ENCODE peak calls at places on chromosomes 6 and 20, in six cellular contexts. P is lower lobe of right lung, R is thyroid gland, Y is A549, O is ovary, W is fibroblast of mammary gland. X is an unnamed sample.

GRCh38 chr6:158488065-158488464 is 71.8 kb upstream of the TMEM181 start:
- DNase-seq in P (no peak), R (no peak), Y (peak), O (no peak), W (peak), X (peak)

GRCh38 chr6:3697609-3698008 is 53.9 kb downstream of the PXDC1 start:
- DNase-seq in P (no peak), R (no peak), Y (no peak), O (no peak), W (peak), X (peak)

GRCh38 chr6:21109421-21110178 is 484.0 kb upstream of the SOX4 start:
- DNase-seq in P (no peak), R (no peak), Y (peak), O (no peak), W (peak), X (peak)

GRCh38 chr6:143746202-143747119 is 68.7 kb downstream of the PHACTR2 start:
- DNase-seq in P (no peak), R (peak), Y (no peak), O (peak), W (no peak), X (no peak)

GRCh38 chr6:81362246-81362645 is 390.2 kb downstream of the TENT5A start:
- DNase-seq in P (no peak), R (no peak), Y (no peak), O (no peak), W (peak), X (peak)

GRCh38 chr20:32822189-32822588 is 2.4 kb downstream of the MAPRE1 start:
- DNase-seq in P (no peak), R (no peak), Y (no peak), O (no peak), W (no peak), X (no peak)

GRCh38 chr6:64990652-64991304 is 716.2 kb downstream of the EYS start:
- DNase-seq in P (no peak), R (no peak), Y (no peak), O (no peak), W (no peak), X (no peak)

GRCh38 chr6:139895205-139895793 is 520.9 kb upstream of the CITED2 start:
- DNase-seq in P (no peak), R (no peak), Y (no peak), O (no peak), W (no peak), X (peak)

GRCh38 chr20:18496740-18497592 is at the start of gene RBBP9:
- DNase-seq in P (peak), R (peak), Y (peak), O (peak), W (peak), X (peak)

GRCh38 chr20:17625246-17626051 is 55.6 kb downstream of the DSTN start:
- DNase-seq in P (peak), R (no peak), Y (no peak), O (no peak), W (no peak), X (no peak)

GRCh38 chr20:41183831-41184230 is 46.5 kb downstream of the PLCG1 start:
- DNase-seq in P (no peak), R (no peak), Y (no peak), O (no peak), W (no peak), X (no peak)

GRCh38 chr20:310645-311044 is 13.3 kb downstream of the ZCCHC3 start:
- DNase-seq in P (no peak), R (no peak), Y (no peak), O (no peak), W (no peak), X (no peak)

GRCh38 chr20:313402-313801 is 11.9 kb upstream of the SOX12 start:
- DNase-seq in P (no peak), R (no peak), Y (no peak), O (no peak), W (no peak), X (no peak)

GRCh38 chr20:309841-310644 is 12.7 kb downstream of the ZCCHC3 start:
- DNase-seq in P (peak), R (peak), Y (peak), O (peak), W (peak), X (no peak)

GRCh38 chr20:312067-312466 is 13.3 kb upstream of the SOX12 start:
- DNase-seq in P (no peak), R (no peak), Y (no peak), O (no peak), W (no peak), X (peak)

DNA sequence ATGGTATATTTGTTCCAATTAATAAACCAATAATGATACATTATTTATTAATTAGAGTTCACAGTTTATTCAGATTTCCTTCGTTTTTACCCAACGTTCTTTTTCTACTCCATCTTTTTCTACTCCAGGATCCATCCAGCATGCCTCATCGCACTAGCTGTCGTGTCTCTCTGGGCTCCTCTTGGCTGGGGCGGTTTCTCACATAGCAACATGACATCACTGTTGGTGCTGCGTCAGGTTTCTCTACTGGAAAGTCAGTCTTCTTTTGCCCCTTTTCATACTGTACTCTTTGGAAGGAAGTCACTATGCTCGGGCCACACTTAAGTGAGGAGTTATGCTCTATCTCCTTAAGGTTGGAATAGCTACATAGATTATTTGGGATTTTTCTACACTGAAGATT is 13.7 kb upstream of the SOX12 start:
- DNase-seq in P (no peak), R (no peak), Y (no peak), O (no peak), W (peak), X (no peak)
- TF ChIP-seq CTCF in P (no peak), R (no peak), Y (no peak), O (no peak), W (no peak), X (no peak)

GRCh38 chr6:38174315-38174714 is 354.8 kb downstream of the ZFAND3 start:
- DNase-seq in P (no peak), R (no peak), Y (no peak), O (no peak), W (no peak), X (no peak)
- TF ChIP-seq CTCF in P (no peak), R (no peak), Y (no peak), O (no peak), W (no peak), X (no peak)

DNA sequence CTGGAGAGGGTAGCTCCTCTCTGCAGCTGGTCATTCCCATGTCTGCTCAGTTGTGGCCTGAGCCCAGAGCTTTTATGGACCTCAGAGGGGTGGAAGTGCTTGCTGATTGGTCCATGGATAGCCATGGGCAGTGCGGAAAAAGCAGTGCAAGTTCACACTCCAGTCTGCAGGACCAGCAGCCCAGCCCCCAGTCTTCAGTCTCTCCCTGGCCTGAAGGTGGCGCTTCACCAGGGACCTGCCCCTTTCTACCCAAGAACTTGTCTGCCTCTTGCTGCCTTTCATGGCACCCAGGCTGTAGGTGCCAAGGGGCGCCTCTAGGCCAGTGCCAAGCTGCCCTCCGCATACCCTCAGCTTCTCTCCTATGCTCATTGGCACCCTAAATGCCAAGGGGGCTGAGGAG is 91.0 kb downstream of the TBXT start:
- DNase-seq in P (no peak), R (no peak), Y (peak), O (no peak), W (no peak), X (no peak)
- TF ChIP-seq CTCF in P (no peak), R (no peak), Y (no peak), O (no peak), W (no peak), X (no peak)

GRCh38 chr6:680666-681374 is 12.1 kb downstream of the EXOC2 start:
- DNase-seq in P (no peak), R (no peak), Y (no peak), O (no peak), W (no peak), X (peak)

GRCh38 chr6:684831-685636 is 7.9 kb downstream of the EXOC2 start:
- DNase-seq in P (no peak), R (no peak), Y (no peak), O (no peak), W (peak), X (peak)

GRCh38 chr6:689223-689622 is 3.7 kb downstream of the EXOC2 start:
- DNase-seq in P (no peak), R (no peak), Y (no peak), O (no peak), W (no peak), X (no peak)

GRCh38 chr6:683742-684440 is 9.0 kb downstream of the EXOC2 start:
- DNase-seq in P (no peak), R (no peak), Y (no peak), O (peak), W (peak), X (no peak)

DNA sequence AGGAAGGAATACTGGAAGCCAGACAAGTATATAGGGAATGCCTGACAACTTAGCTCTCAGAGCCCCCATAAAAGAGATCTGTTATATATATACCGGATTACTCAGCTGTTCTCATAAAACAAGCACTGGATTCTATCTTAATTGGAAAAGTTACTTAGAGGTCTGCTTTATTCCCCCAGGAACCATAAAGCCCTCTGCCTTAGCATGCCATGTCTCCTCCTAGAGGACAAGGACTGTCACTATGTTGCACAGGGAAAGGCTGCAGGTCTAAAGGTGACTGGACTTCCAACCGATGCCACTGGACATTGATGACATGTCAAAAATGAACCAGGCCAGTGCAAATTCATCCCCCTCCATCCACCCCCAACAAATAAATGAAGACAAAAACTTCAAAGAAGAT is 6.4 kb downstream of the EXOC2 start:
- DNase-seq in P (no peak), R (no peak), Y (no peak), O (no peak), W (no peak), X (no peak)
- TF ChIP-seq CTCF in P (no peak), R (no peak), Y (no peak), O (no peak), W (no peak), X (no peak)

GRCh38 chr6:125123468-125124249 is 29.9 kb upstream of the TPD52L1 start:
- DNase-seq in P (no peak), R (no peak), Y (no peak), O (no peak), W (peak), X (peak)

GRCh38 chr6:125121894-125122293 is 31.7 kb upstream of the TPD52L1 start:
- DNase-seq in P (no peak), R (no peak), Y (no peak), O (no peak), W (no peak), X (no peak)

GRCh38 chr6:125120054-125120590 is 33.5 kb upstream of the TPD52L1 start:
- DNase-seq in P (no peak), R (no peak), Y (no peak), O (no peak), W (no peak), X (no peak)

GRCh38 chr6:125123051-125123450 is 30.5 kb upstream of the TPD52L1 start:
- DNase-seq in P (no peak), R (no peak), Y (no peak), O (no peak), W (no peak), X (no peak)

GRCh38 chr6:125124250-125124777 is 29.3 kb upstream of the TPD52L1 start:
- DNase-seq in P (no peak), R (no peak), Y (peak), O (no peak), W (peak), X (peak)
- TF ChIP-seq CTCF in P (no peak), R (no peak), Y (no peak), O (no peak), W (no peak), X (no peak)

GRCh38 chr20:839015-839414 is 5.5 kb downstream of the FAM110A start:
- DNase-seq in P (peak), R (no peak), Y (no peak), O (no peak), W (no peak), X (no peak)
- TF ChIP-seq CTCF in P (no peak), R (no peak), Y (no peak), O (no peak), W (no peak), X (no peak)

DNA sequence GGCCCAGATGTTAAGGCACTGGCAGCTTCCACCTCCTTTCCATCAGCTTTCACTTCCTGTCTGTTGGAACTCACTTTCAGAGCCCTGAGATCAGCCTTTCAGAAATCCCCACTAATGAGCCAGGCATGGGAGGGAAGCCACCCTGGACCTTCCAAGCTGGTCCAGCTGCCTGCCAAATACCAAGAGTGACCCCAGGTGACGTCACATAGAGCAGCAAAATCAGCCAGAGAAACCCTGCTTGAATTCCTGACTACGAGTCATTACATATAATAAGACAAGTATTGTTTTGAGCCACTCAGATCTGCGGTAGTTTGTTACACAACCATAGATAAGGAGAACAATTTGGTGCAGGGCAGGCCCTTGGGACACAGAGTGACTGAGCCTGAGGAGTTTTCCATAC is 556.0 kb upstream of the JAG1 start:
- DNase-seq in P (peak), R (peak), Y (peak), O (peak), W (peak), X (peak)
- TF ChIP-seq CTCF in P (no peak), R (no peak), Y (no peak), O (no peak), W (no peak), X (no peak)